ENCODE peak calls at places on chromosomes 13 and 19, in ten cellular contexts. One of them, this sample, is unnamed.

GRCh38 chr19:44846455-44847143 is 502 bp downstream of the NECTIN2 start:
- DNase-seq in CD4-positive, alpha-beta T cell: no peak
- DNase-seq in stimulated activated CD8-positive, alpha-beta memory T cell treated with anti-CD3 and anti-CD28 coated beads, Interleukin-4, amount 100 ng/mL, for 1 hour: no peak
- DNase-seq in GM19239: no peak
- DNase-seq in activated CD4-positive, CD25-positive, alpha-beta regulatory T cell: no peak
- DNase-seq in activated naive CD4-positive, alpha-beta T cell: no peak
- DNase-seq in BE2C: no peak
- DNase-seq in HepG2: no peak
- DNase-seq in sigmoid colon: peak; percentile 80
- DNase-seq in HTR-8/SVneo: no peak
- DNase-seq in this sample: no peak

GRCh38 chr19:35557539-35558399 is 5.7 kb downstream of the ATP4A start:
- DNase-seq in stimulated activated CD8-positive, alpha-beta memory T cell treated with anti-CD3 and anti-CD28 coated beads, Interleukin-4, amount 100 ng/mL, for 1 hour: no peak
- DNase-seq in HepG2: no peak
- DNase-seq in sigmoid colon: no peak
- DNase-seq in CD4-positive, alpha-beta T cell: peak; percentile 33
- DNase-seq in activated CD4-positive, CD25-positive, alpha-beta regulatory T cell: peak; percentile 11
- DNase-seq in BE2C: peak; percentile 99
- DNase-seq in activated naive CD4-positive, alpha-beta T cell: no peak
- DNase-seq in GM19239: peak; percentile 51
- DNase-seq in HTR-8/SVneo: no peak
- DNase-seq in this sample: peak; percentile 89

GRCh38 chr13:77952276-77952675 is 33.6 kb upstream of the EDNRB start:
- DNase-seq in CD4-positive, alpha-beta T cell: no peak
- DNase-seq in HTR-8/SVneo: no peak
- DNase-seq in GM19239: no peak
- DNase-seq in HepG2: no peak
- DNase-seq in sigmoid colon: no peak
- DNase-seq in activated CD4-positive, CD25-positive, alpha-beta regulatory T cell: no peak
- DNase-seq in stimulated activated CD8-positive, alpha-beta memory T cell treated with anti-CD3 and anti-CD28 coated beads, Interleukin-4, amount 100 ng/mL, for 1 hour: no peak
- DNase-seq in activated naive CD4-positive, alpha-beta T cell: no peak
- DNase-seq in BE2C: no peak
- DNase-seq in this sample: no peak

GRCh38 chr13:52644108-52644507 is 1.9 kb downstream of the HNRNPA1L2 start:
- DNase-seq in HTR-8/SVneo: no peak
- DNase-seq in BE2C: no peak
- DNase-seq in CD4-positive, alpha-beta T cell: no peak
- DNase-seq in stimulated activated CD8-positive, alpha-beta memory T cell treated with anti-CD3 and anti-CD28 coated beads, Interleukin-4, amount 100 ng/mL, for 1 hour: no peak
- DNase-seq in HepG2: no peak
- DNase-seq in activated CD4-positive, CD25-positive, alpha-beta regulatory T cell: no peak
- DNase-seq in sigmoid colon: no peak
- DNase-seq in activated naive CD4-positive, alpha-beta T cell: no peak
- DNase-seq in GM19239: no peak
- DNase-seq in this sample: no peak

GRCh38 chr13:49858183-49858856 is 65.8 kb upstream of the KPNA3 start:
- DNase-seq in HTR-8/SVneo: peak; percentile 53
- DNase-seq in GM19239: no peak
- DNase-seq in activated CD4-positive, CD25-positive, alpha-beta regulatory T cell: no peak
- DNase-seq in sigmoid colon: no peak
- DNase-seq in HepG2: peak; percentile 95
- DNase-seq in stimulated activated CD8-positive, alpha-beta memory T cell treated with anti-CD3 and anti-CD28 coated beads, Interleukin-4, amount 100 ng/mL, for 1 hour: no peak
- DNase-seq in CD4-positive, alpha-beta T cell: no peak
- DNase-seq in BE2C: no peak
- DNase-seq in activated naive CD4-positive, alpha-beta T cell: no peak
- DNase-seq in this sample: peak; percentile 67

GRCh38 chr19:18660051-18660910 is 23.2 kb upstream of the CRTC1 start:
- DNase-seq in HepG2: no peak
- DNase-seq in CD4-positive, alpha-beta T cell: no peak
- DNase-seq in sigmoid colon: peak; percentile 83
- DNase-seq in GM19239: no peak
- DNase-seq in activated CD4-positive, CD25-positive, alpha-beta regulatory T cell: no peak
- DNase-seq in stimulated activated CD8-positive, alpha-beta memory T cell treated with anti-CD3 and anti-CD28 coated beads, Interleukin-4, amount 100 ng/mL, for 1 hour: no peak
- DNase-seq in BE2C: no peak
- DNase-seq in HTR-8/SVneo: peak; percentile 89
- DNase-seq in activated naive CD4-positive, alpha-beta T cell: no peak
- DNase-seq in this sample: peak; percentile 68

GRCh38 chr13:79407349-79407979 is 1.4 kb upstream of the RBM26 start:
- DNase-seq in HTR-8/SVneo: no peak
- DNase-seq in activated naive CD4-positive, alpha-beta T cell: no peak
- DNase-seq in sigmoid colon: no peak
- DNase-seq in CD4-positive, alpha-beta T cell: no peak
- DNase-seq in GM19239: no peak
- DNase-seq in stimulated activated CD8-positive, alpha-beta memory T cell treated with anti-CD3 and anti-CD28 coated beads, Interleukin-4, amount 100 ng/mL, for 1 hour: no peak
- DNase-seq in BE2C: no peak
- DNase-seq in HepG2: no peak
- DNase-seq in activated CD4-positive, CD25-positive, alpha-beta regulatory T cell: no peak
- DNase-seq in this sample: no peak

GRCh38 chr19:41641879-41642485 is 15.1 kb upstream of the CEACAM4 start:
- DNase-seq in sigmoid colon: no peak
- DNase-seq in GM19239: peak; percentile 67
- DNase-seq in HTR-8/SVneo: peak; percentile 80
- DNase-seq in stimulated activated CD8-positive, alpha-beta memory T cell treated with anti-CD3 and anti-CD28 coated beads, Interleukin-4, amount 100 ng/mL, for 1 hour: peak; percentile 55
- DNase-seq in activated CD4-positive, CD25-positive, alpha-beta regulatory T cell: peak; percentile 58
- DNase-seq in HepG2: peak; percentile 23
- DNase-seq in activated naive CD4-positive, alpha-beta T cell: peak; percentile 51
- DNase-seq in BE2C: peak; percentile 69
- DNase-seq in CD4-positive, alpha-beta T cell: peak; percentile 64
- DNase-seq in this sample: peak; percentile 78

GRCh38 chr13:66407159-66407558 is 823.0 kb downstream of the PCDH9 start:
- DNase-seq in HepG2: no peak
- DNase-seq in CD4-positive, alpha-beta T cell: no peak
- DNase-seq in activated naive CD4-positive, alpha-beta T cell: no peak
- DNase-seq in activated CD4-positive, CD25-positive, alpha-beta regulatory T cell: no peak
- DNase-seq in stimulated activated CD8-positive, alpha-beta memory T cell treated with anti-CD3 and anti-CD28 coated beads, Interleukin-4, amount 100 ng/mL, for 1 hour: no peak
- DNase-seq in BE2C: no peak
- DNase-seq in sigmoid colon: no peak
- DNase-seq in GM19239: no peak
- DNase-seq in HTR-8/SVneo: no peak
- DNase-seq in this sample: no peak

GRCh38 chr13:41077475-41077874 is 16.2 kb downstream of the WBP4 start:
- DNase-seq in BE2C: no peak
- DNase-seq in stimulated activated CD8-positive, alpha-beta memory T cell treated with anti-CD3 and anti-CD28 coated beads, Interleukin-4, amount 100 ng/mL, for 1 hour: no peak
- DNase-seq in GM19239: no peak
- DNase-seq in activated CD4-positive, CD25-positive, alpha-beta regulatory T cell: no peak
- DNase-seq in HepG2: no peak
- DNase-seq in sigmoid colon: no peak
- DNase-seq in CD4-positive, alpha-beta T cell: no peak
- DNase-seq in HTR-8/SVneo: no peak
- DNase-seq in activated naive CD4-positive, alpha-beta T cell: no peak
- DNase-seq in this sample: no peak

GRCh38 chr13:27406178-27406939 is 18.1 kb upstream of the GTF3A start:
- DNase-seq in stimulated activated CD8-positive, alpha-beta memory T cell treated with anti-CD3 and anti-CD28 coated beads, Interleukin-4, amount 100 ng/mL, for 1 hour: no peak
- DNase-seq in activated naive CD4-positive, alpha-beta T cell: peak; percentile 4
- DNase-seq in HepG2: peak; percentile 43
- DNase-seq in sigmoid colon: no peak
- DNase-seq in activated CD4-positive, CD25-positive, alpha-beta regulatory T cell: no peak
- DNase-seq in BE2C: peak; percentile 30
- DNase-seq in HTR-8/SVneo: peak; percentile 32
- DNase-seq in CD4-positive, alpha-beta T cell: peak; percentile 12
- DNase-seq in GM19239: peak; percentile 48
- DNase-seq in this sample: peak; percentile 41

GRCh38 chr13:65593298-65593874 is 1636.8 kb downstream of the PCDH9 start:
- DNase-seq in CD4-positive, alpha-beta T cell: no peak
- DNase-seq in HTR-8/SVneo: no peak
- DNase-seq in GM19239: no peak
- DNase-seq in stimulated activated CD8-positive, alpha-beta memory T cell treated with anti-CD3 and anti-CD28 coated beads, Interleukin-4, amount 100 ng/mL, for 1 hour: no peak
- DNase-seq in activated CD4-positive, CD25-positive, alpha-beta regulatory T cell: no peak
- DNase-seq in sigmoid colon: no peak
- DNase-seq in BE2C: no peak
- DNase-seq in HepG2: no peak
- DNase-seq in activated naive CD4-positive, alpha-beta T cell: no peak
- DNase-seq in this sample: no peak

GRCh38 chr13:35144496-35144895 is 202.4 kb downstream of the NBEA start:
- DNase-seq in GM19239: no peak
- DNase-seq in sigmoid colon: no peak
- DNase-seq in HTR-8/SVneo: no peak
- DNase-seq in stimulated activated CD8-positive, alpha-beta memory T cell treated with anti-CD3 and anti-CD28 coated beads, Interleukin-4, amount 100 ng/mL, for 1 hour: no peak
- DNase-seq in BE2C: peak; percentile 38
- DNase-seq in activated naive CD4-positive, alpha-beta T cell: no peak
- DNase-seq in activated CD4-positive, CD25-positive, alpha-beta regulatory T cell: no peak
- DNase-seq in HepG2: no peak
- DNase-seq in CD4-positive, alpha-beta T cell: no peak
- DNase-seq in this sample: no peak

GRCh38 chr19:12521996-12522395 is 29.3 kb downstream of the ZNF564 start:
- DNase-seq in CD4-positive, alpha-beta T cell: no peak
- DNase-seq in HTR-8/SVneo: no peak
- DNase-seq in BE2C: peak; percentile 34
- DNase-seq in activated CD4-positive, CD25-positive, alpha-beta regulatory T cell: no peak
- DNase-seq in activated naive CD4-positive, alpha-beta T cell: no peak
- DNase-seq in sigmoid colon: no peak
- DNase-seq in HepG2: peak; percentile 18
- DNase-seq in GM19239: no peak
- DNase-seq in stimulated activated CD8-positive, alpha-beta memory T cell treated with anti-CD3 and anti-CD28 coated beads, Interleukin-4, amount 100 ng/mL, for 1 hour: no peak
- DNase-seq in this sample: no peak